ENCODE peak calls at places on chromosomes 12 and 14, in five cellular contexts. N, Q, W, U and K are unnamed samples.
A peak's percentile ranks its signal among the peaks of the same experiment; 100 is the strongest.

GRCh38 chr12:41709012-41709411 is 435.7 kb downstream of the GXYLT1 start:
- DNase-seq in U (no peak), W (no peak), N (no peak), Q (no peak), K (no peak)

GRCh38 chr14:72792051-72792788 is 101.7 kb downstream of the DPF3 start:
- DNase-seq in N (peak; percentile 68), Q (no peak), W (no peak), U (no peak), K (no peak)

GRCh38 chr12:23952071-23952470 is 2.6 kb upstream of the SOX5 start:
- DNase-seq in U (no peak), Q (no peak), W (no peak), N (no peak), K (no peak)

GRCh38 chr14:71856199-71856919 is 75.9 kb upstream of the RGS6 start:
- DNase-seq in U (no peak), W (no peak), N (no peak), Q (no peak), K (no peak)

GRCh38 chr12:101940400-101940950 is 63.1 kb downstream of the DRAM1 start:
- DNase-seq in Q (no peak), N (no peak), U (no peak), W (no peak), K (no peak)

GRCh38 chr12:106139422-106140141 is 828 bp upstream of the NUAK1 start:
- DNase-seq in Q (peak; percentile 48), U (peak; percentile 69), N (peak; percentile 79), W (peak; percentile 52), K (peak; percentile 92)

GRCh38 chr14:89507521-89507920 is 90.5 kb upstream of the FOXN3 start:
- DNase-seq in N (no peak), U (peak; percentile 46), Q (no peak), W (peak; percentile 32), K (no peak)

GRCh38 chr14:37597538-37598084 is 2.2 kb downstream of the TTC6 start:
- DNase-seq in W (no peak), Q (no peak), N (no peak), U (peak; percentile 41), K (no peak)

GRCh38 chr12:57248934-57249742 is 1.8 kb downstream of the STAC3 start:
- DNase-seq in Q (no peak), U (no peak), W (no peak), N (no peak), K (no peak)

GRCh38 chr14:89327771-89328212 is 89.2 kb downstream of the FOXN3 start:
- DNase-seq in W (no peak), N (no peak), Q (no peak), U (no peak), K (no peak)

GRCh38 chr14:72826039-72826438 is 67.9 kb downstream of the DPF3 start:
- DNase-seq in W (no peak), U (no peak), N (no peak), Q (no peak), K (no peak)

GRCh38 chr14:98963610-98964009 is 308.4 kb downstream of the BCL11B start:
- DNase-seq in N (no peak), Q (no peak), U (no peak), W (no peak), K (no peak)

GRCh38 chr14:98961191-98961590 is 310.8 kb downstream of the BCL11B start:
- DNase-seq in W (no peak), N (no peak), U (no peak), Q (no peak), K (no peak)

GRCh38 chr14:98959958-98960616 is 311.9 kb downstream of the BCL11B start:
- DNase-seq in W (no peak), Q (no peak), N (no peak), U (no peak), K (no peak)

GRCh38 chr14:98960617-98961013 is 311.4 kb downstream of the BCL11B start:
- DNase-seq in W (no peak), N (no peak), Q (no peak), U (no peak), K (no peak)

GRCh38 chr14:98962118-98962517 is 309.9 kb downstream of the BCL11B start:
- DNase-seq in W (no peak), U (no peak), N (no peak), Q (no peak), K (no peak)
- H3K9me3 ChIP-seq in W (no peaks in the 10 kb centered on the region), U (no peaks in the 10 kb centered on the region), N (no peaks in the 10 kb centered on the region), Q (no peaks in the 10 kb centered on the region), K (no peaks in the 10 kb centered on the region)

GRCh38 chr14:99592933-99593753 is 10.9 kb downstream of the CCDC85C start:
- DNase-seq in Q (no peak), U (no peak), W (no peak), N (peak; percentile 48), K (no peak)
- H3K4me1 ChIP-seq in Q (no peaks in the 10 kb centered on the region), U (peaks cover 38% of the 10 kb centered on the region), W (peaks cover 66% of the 10 kb centered on the region), N (peaks cover 92% of the 10 kb centered on the region), K (peaks cover 50% of the 10 kb centered on the region)

GRCh38 chr12:19387182-19387581 is 52.1 kb upstream of the AEBP2 start:
- DNase-seq in U (peak; percentile 57), Q (no peak), W (no peak), N (no peak), K (no peak)

GRCh38 chr12:19382563-19382962 is 56.7 kb upstream of the AEBP2 start:
- DNase-seq in Q (no peak), W (no peak), U (no peak), N (no peak), K (no peak)

GRCh38 chr12:19390208-19390607 is 49.1 kb upstream of the AEBP2 start:
- DNase-seq in N (no peak), W (no peak), Q (no peak), U (no peak), K (no peak)

DNA sequence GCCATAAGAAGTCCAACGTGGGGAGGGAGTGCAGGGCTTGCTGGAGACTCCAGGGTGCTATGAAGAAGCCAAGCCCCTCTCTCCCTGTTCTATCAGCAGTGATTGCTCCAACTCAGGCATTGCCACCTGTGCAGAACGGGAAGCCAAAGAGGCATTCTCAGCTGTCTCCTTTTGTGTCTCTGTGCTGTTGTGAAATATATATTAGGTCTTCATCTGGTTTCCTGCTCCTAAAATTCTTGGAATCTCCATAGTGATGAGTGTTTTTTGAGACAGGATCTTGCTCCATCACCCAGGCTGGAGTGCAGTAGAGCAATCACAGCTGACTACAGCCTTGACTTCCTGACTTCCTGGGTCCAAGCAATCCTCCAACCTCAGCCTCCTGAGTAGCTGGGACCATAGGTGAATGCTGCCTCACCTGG is 51.2 kb upstream of the AEBP2 start:
- DNase-seq in W (no peak), U (peak; percentile 61), N (no peak), Q (no peak), K (no peak)
- H3K27ac ChIP-seq in W (no peak overlapping the region), U (no peak overlapping the region), N (no peak overlapping the region), Q (no peak overlapping the region), K (no peak overlapping the region)

GRCh38 chr12:38159591-38160317 is 156.8 kb upstream of the ALG10B start:
- DNase-seq in W (no peak), U (no peak), Q (no peak), N (no peak), K (no peak)
- H3K9me3 ChIP-seq in W (no peaks in the 10 kb centered on the region), U (no peaks in the 10 kb centered on the region), Q (no peaks in the 10 kb centered on the region), N (peaks cover 45% of the 10 kb centered on the region), K (peaks cover 6% of the 10 kb centered on the region)

DNA sequence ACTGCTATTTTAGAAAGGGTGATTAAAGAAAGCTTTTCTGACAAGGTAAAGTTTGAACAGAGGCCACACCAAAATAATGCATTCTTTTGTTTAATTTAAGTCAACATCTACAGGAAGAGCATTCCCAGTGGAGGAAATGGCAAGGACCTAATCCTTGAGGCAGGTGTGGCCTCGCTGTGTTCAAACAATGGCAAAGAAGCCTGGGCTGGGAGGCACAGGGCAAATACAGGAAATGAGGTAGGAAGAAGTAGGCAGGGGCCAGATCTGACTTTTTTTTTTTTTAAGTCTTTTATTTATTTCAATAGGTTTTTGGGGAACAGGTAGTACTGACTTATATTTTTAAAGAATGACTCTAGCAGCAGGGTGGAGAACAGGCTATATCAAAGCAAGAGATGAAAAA is 53.5 kb downstream of the ARMH4 start:
- DNase-seq in Q (no peak), W (no peak), N (no peak), U (no peak), K (no peak)
- H3K4me1 ChIP-seq in Q (no peaks in the 10 kb centered on the region), W (no peaks in the 10 kb centered on the region), N (peaks cover 41% of the 10 kb centered on the region), U (peaks cover 3% of the 10 kb centered on the region), K (no peaks in the 10 kb centered on the region)

DNA sequence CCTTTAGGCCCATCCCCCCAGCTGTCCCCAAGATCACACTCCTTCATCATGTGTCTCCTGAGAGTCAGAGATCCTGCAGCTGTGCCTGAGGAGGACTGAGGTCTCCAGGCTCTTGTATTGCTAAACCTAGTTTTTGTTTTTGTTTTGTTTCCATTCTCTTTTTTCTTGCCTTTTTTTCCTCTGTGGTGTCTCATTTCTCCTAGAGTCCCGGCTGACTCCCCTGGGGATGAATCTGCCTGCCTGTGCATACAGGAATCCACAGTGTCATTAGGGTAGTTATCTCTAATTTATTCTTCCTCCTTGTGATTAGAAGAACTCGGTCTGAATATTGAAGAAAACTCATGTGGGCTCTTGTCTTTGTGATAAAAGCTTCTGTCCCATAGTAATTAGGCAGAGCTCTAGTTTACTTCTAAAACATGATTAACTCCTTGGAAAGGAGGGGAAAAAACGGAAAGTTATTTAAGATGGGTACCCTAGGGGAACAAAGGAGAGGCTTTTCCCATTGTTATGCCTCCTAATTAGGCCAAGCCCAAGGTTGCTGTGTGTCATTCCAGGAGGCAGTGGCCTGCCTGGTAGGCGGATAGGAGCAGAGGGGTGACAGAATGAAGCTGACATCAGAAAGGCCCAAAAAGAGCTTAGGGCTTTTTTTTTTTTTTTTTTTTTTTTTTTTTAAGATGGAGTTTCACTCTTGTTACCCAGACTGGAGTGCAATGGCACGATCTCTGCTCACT is 343.1 kb downstream of the ZFP36L1 start:
- DNase-seq in Q (no peak), U (no peak), W (no peak), N (no peak), K (no peak)
- H3K27ac ChIP-seq in Q (peak overlapping the region; percentile 79), U (no peak overlapping the region), W (no peak overlapping the region), N (no peak overlapping the region), K (no peak overlapping the region)